ENCODE peak calls at places on chromosome 14, in seven cellular contexts. One of them, this sample, is unnamed. For H3K27me3, the result is how much of the 10 kb centered on the place peaks cover.

GRCh38 chr14:66003082-66003740 is 483.0 kb upstream of the CCDC196 start:
- DNase-seq in testis: no peak
- DNase-seq in gastrocnemius medialis: no peak
- DNase-seq in HL-60: no peak
- DNase-seq in kidney epithelial cell: no peak
- DNase-seq in cardiac muscle cell: no peak
- DNase-seq in CD8-positive, alpha-beta T cell: no peak
- DNase-seq in this sample: no peak

GRCh38 chr14:96681826-96682225 is 115.4 kb upstream of the VRK1 start:
- DNase-seq in gastrocnemius medialis: no peak
- DNase-seq in testis: no peak
- DNase-seq in cardiac muscle cell: no peak
- DNase-seq in HL-60: no peak
- DNase-seq in kidney epithelial cell: no peak
- DNase-seq in CD8-positive, alpha-beta T cell: no peak
- DNase-seq in this sample: no peak

GRCh38 chr14:35346738-35347322 is 54.6 kb downstream of the PSMA6 start:
- DNase-seq in CD8-positive, alpha-beta T cell: no peak
- DNase-seq in testis: peak
- DNase-seq in cardiac muscle cell: no peak
- DNase-seq in kidney epithelial cell: no peak
- DNase-seq in gastrocnemius medialis: no peak
- DNase-seq in HL-60: no peak
- DNase-seq in this sample: no peak

GRCh38 chr14:51643137-51643536 is 8.6 kb upstream of the FRMD6 start:
- DNase-seq in gastrocnemius medialis: no peak
- DNase-seq in testis: no peak
- DNase-seq in CD8-positive, alpha-beta T cell: no peak
- DNase-seq in cardiac muscle cell: no peak
- DNase-seq in HL-60: no peak
- DNase-seq in kidney epithelial cell: peak
- DNase-seq in this sample: peak

GRCh38 chr14:59161571-59162175 is 26.8 kb upstream of the DAAM1 start:
- DNase-seq in cardiac muscle cell: peak
- DNase-seq in HL-60: peak
- DNase-seq in testis: no peak
- DNase-seq in CD8-positive, alpha-beta T cell: no peak
- DNase-seq in kidney epithelial cell: peak
- DNase-seq in gastrocnemius medialis: no peak
- DNase-seq in this sample: peak

GRCh38 chr14:89661392-89661791 is 244.4 kb upstream of the FOXN3 start:
- DNase-seq in CD8-positive, alpha-beta T cell: no peak
- DNase-seq in kidney epithelial cell: no peak
- DNase-seq in cardiac muscle cell: no peak
- DNase-seq in HL-60: no peak
- DNase-seq in gastrocnemius medialis: no peak
- DNase-seq in testis: no peak
- DNase-seq in this sample: no peak

GRCh38 chr14:64604001-64604400 is 54.2 kb downstream of the PPP1R36 start:
- DNase-seq in gastrocnemius medialis: no peak
- DNase-seq in HL-60: no peak
- DNase-seq in testis: no peak
- DNase-seq in kidney epithelial cell: no peak
- DNase-seq in cardiac muscle cell: no peak
- DNase-seq in CD8-positive, alpha-beta T cell: no peak
- DNase-seq in this sample: no peak

GRCh38 chr14:32524609-32525391 is 195.7 kb downstream of the AKAP6 start:
- DNase-seq in HL-60: no peak
- DNase-seq in gastrocnemius medialis: no peak
- DNase-seq in testis: no peak
- DNase-seq in cardiac muscle cell: no peak
- DNase-seq in kidney epithelial cell: no peak
- DNase-seq in CD8-positive, alpha-beta T cell: no peak
- DNase-seq in this sample: no peak

GRCh38 chr14:78090820-78091219 is 79.4 kb upstream of the NRXN3 start:
- DNase-seq in CD8-positive, alpha-beta T cell: no peak
- DNase-seq in kidney epithelial cell: no peak
- DNase-seq in cardiac muscle cell: no peak
- DNase-seq in gastrocnemius medialis: no peak
- DNase-seq in HL-60: no peak
- DNase-seq in testis: no peak
- DNase-seq in this sample: no peak

GRCh38 chr14:78086342-78086741 is 83.8 kb upstream of the NRXN3 start:
- DNase-seq in kidney epithelial cell: no peak
- DNase-seq in CD8-positive, alpha-beta T cell: no peak
- DNase-seq in gastrocnemius medialis: no peak
- DNase-seq in cardiac muscle cell: no peak
- DNase-seq in HL-60: no peak
- DNase-seq in testis: no peak
- DNase-seq in this sample: no peak

GRCh38 chr14:78088941-78089340 is 81.2 kb upstream of the NRXN3 start:
- DNase-seq in gastrocnemius medialis: peak
- DNase-seq in CD8-positive, alpha-beta T cell: no peak
- DNase-seq in kidney epithelial cell: no peak
- DNase-seq in HL-60: no peak
- DNase-seq in cardiac muscle cell: peak
- DNase-seq in testis: no peak
- DNase-seq in this sample: no peak

GRCh38 chr14:78091361-78091760 is 78.8 kb upstream of the NRXN3 start:
- DNase-seq in kidney epithelial cell: no peak
- DNase-seq in cardiac muscle cell: no peak
- DNase-seq in CD8-positive, alpha-beta T cell: no peak
- DNase-seq in gastrocnemius medialis: no peak
- DNase-seq in HL-60: no peak
- DNase-seq in testis: no peak
- DNase-seq in this sample: no peak

GRCh38 chr14:78092040-78092439 is 78.1 kb upstream of the NRXN3 start:
- DNase-seq in HL-60: no peak
- DNase-seq in gastrocnemius medialis: no peak
- DNase-seq in testis: no peak
- DNase-seq in kidney epithelial cell: no peak
- DNase-seq in cardiac muscle cell: no peak
- DNase-seq in CD8-positive, alpha-beta T cell: no peak
- DNase-seq in this sample: no peak
- H3K27me3 ChIP-seq in HL-60: under half
- H3K27me3 ChIP-seq in gastrocnemius medialis: under half
- H3K27me3 ChIP-seq in testis: under half
- H3K27me3 ChIP-seq in kidney epithelial cell: under half
- H3K27me3 ChIP-seq in cardiac muscle cell: under half
- H3K27me3 ChIP-seq in CD8-positive, alpha-beta T cell: under half
- H3K27me3 ChIP-seq in this sample: under half

GRCh38 chr14:88614218-88614907 is 51.5 kb downstream of the ZC3H14 start:
- DNase-seq in cardiac muscle cell: no peak
- DNase-seq in CD8-positive, alpha-beta T cell: no peak
- DNase-seq in kidney epithelial cell: no peak
- DNase-seq in testis: no peak
- DNase-seq in gastrocnemius medialis: no peak
- DNase-seq in HL-60: no peak
- DNase-seq in this sample: peak

GRCh38 chr14:88616697-88617096 is 53.9 kb downstream of the ZC3H14 start:
- DNase-seq in testis: no peak
- DNase-seq in kidney epithelial cell: no peak
- DNase-seq in cardiac muscle cell: no peak
- DNase-seq in gastrocnemius medialis: no peak
- DNase-seq in CD8-positive, alpha-beta T cell: no peak
- DNase-seq in HL-60: no peak
- DNase-seq in this sample: no peak

GRCh38 chr14:88617479-88617878 is 54.6 kb downstream of the ZC3H14 start:
- DNase-seq in testis: no peak
- DNase-seq in CD8-positive, alpha-beta T cell: no peak
- DNase-seq in gastrocnemius medialis: no peak
- DNase-seq in HL-60: no peak
- DNase-seq in cardiac muscle cell: no peak
- DNase-seq in kidney epithelial cell: no peak
- DNase-seq in this sample: no peak

GRCh38 chr14:88621090-88621489 is 58.3 kb downstream of the ZC3H14 start:
- DNase-seq in testis: no peak
- DNase-seq in CD8-positive, alpha-beta T cell: no peak
- DNase-seq in kidney epithelial cell: no peak
- DNase-seq in cardiac muscle cell: no peak
- DNase-seq in HL-60: no peak
- DNase-seq in gastrocnemius medialis: no peak
- DNase-seq in this sample: no peak

GRCh38 chr14:88618476-88618875 is 55.6 kb downstream of the ZC3H14 start:
- DNase-seq in kidney epithelial cell: no peak
- DNase-seq in gastrocnemius medialis: no peak
- DNase-seq in cardiac muscle cell: no peak
- DNase-seq in CD8-positive, alpha-beta T cell: no peak
- DNase-seq in testis: no peak
- DNase-seq in HL-60: no peak
- DNase-seq in this sample: no peak
- H3K4me3 ChIP-seq in kidney epithelial cell: no peak
- H3K4me3 ChIP-seq in gastrocnemius medialis: no peak
- H3K4me3 ChIP-seq in cardiac muscle cell: no peak
- H3K4me3 ChIP-seq in CD8-positive, alpha-beta T cell: no peak
- H3K4me3 ChIP-seq in testis: no peak
- H3K4me3 ChIP-seq in HL-60: no peak
- H3K4me3 ChIP-seq in this sample: no peak

GRCh38 chr14:56797003-56797568 is 13.2 kb downstream of the OTX2 start:
- DNase-seq in HL-60: no peak
- DNase-seq in cardiac muscle cell: no peak
- DNase-seq in CD8-positive, alpha-beta T cell: no peak
- DNase-seq in testis: no peak
- DNase-seq in kidney epithelial cell: no peak
- DNase-seq in gastrocnemius medialis: no peak
- DNase-seq in this sample: no peak
- H3K27me3 ChIP-seq in HL-60: half or more
- H3K27me3 ChIP-seq in cardiac muscle cell: half or more
- H3K27me3 ChIP-seq in CD8-positive, alpha-beta T cell: under half
- H3K27me3 ChIP-seq in testis: under half
- H3K27me3 ChIP-seq in kidney epithelial cell: half or more
- H3K27me3 ChIP-seq in gastrocnemius medialis: half or more
- H3K27me3 ChIP-seq in this sample: half or more

GRCh38 chr14:29857545-29857944 is 70.1 kb downstream of the PRKD1 start:
- DNase-seq in HL-60: no peak
- DNase-seq in cardiac muscle cell: no peak
- DNase-seq in testis: no peak
- DNase-seq in gastrocnemius medialis: no peak
- DNase-seq in kidney epithelial cell: no peak
- DNase-seq in CD8-positive, alpha-beta T cell: no peak
- DNase-seq in this sample: no peak
- H3K4me3 ChIP-seq in HL-60: no peak
- H3K4me3 ChIP-seq in cardiac muscle cell: no peak
- H3K4me3 ChIP-seq in testis: no peak
- H3K4me3 ChIP-seq in gastrocnemius medialis: no peak
- H3K4me3 ChIP-seq in kidney epithelial cell: no peak
- H3K4me3 ChIP-seq in CD8-positive, alpha-beta T cell: no peak
- H3K4me3 ChIP-seq in this sample: no peak

GRCh38 chr14:76461886-76462285 is 85.9 kb downstream of the ESRRB start:
- DNase-seq in HL-60: no peak
- DNase-seq in testis: no peak
- DNase-seq in kidney epithelial cell: no peak
- DNase-seq in cardiac muscle cell: no peak
- DNase-seq in CD8-positive, alpha-beta T cell: no peak
- DNase-seq in gastrocnemius medialis: no peak
- DNase-seq in this sample: no peak

GRCh38 chr14:76462330-76462729 is 86.4 kb downstream of the ESRRB start:
- DNase-seq in kidney epithelial cell: no peak
- DNase-seq in gastrocnemius medialis: no peak
- DNase-seq in testis: no peak
- DNase-seq in CD8-positive, alpha-beta T cell: no peak
- DNase-seq in cardiac muscle cell: no peak
- DNase-seq in HL-60: no peak
- DNase-seq in this sample: no peak

GRCh38 chr14:76456200-76456599 is 80.3 kb downstream of the ESRRB start:
- DNase-seq in HL-60: no peak
- DNase-seq in gastrocnemius medialis: no peak
- DNase-seq in kidney epithelial cell: no peak
- DNase-seq in cardiac muscle cell: peak
- DNase-seq in testis: peak
- DNase-seq in CD8-positive, alpha-beta T cell: no peak
- DNase-seq in this sample: no peak

DNA sequence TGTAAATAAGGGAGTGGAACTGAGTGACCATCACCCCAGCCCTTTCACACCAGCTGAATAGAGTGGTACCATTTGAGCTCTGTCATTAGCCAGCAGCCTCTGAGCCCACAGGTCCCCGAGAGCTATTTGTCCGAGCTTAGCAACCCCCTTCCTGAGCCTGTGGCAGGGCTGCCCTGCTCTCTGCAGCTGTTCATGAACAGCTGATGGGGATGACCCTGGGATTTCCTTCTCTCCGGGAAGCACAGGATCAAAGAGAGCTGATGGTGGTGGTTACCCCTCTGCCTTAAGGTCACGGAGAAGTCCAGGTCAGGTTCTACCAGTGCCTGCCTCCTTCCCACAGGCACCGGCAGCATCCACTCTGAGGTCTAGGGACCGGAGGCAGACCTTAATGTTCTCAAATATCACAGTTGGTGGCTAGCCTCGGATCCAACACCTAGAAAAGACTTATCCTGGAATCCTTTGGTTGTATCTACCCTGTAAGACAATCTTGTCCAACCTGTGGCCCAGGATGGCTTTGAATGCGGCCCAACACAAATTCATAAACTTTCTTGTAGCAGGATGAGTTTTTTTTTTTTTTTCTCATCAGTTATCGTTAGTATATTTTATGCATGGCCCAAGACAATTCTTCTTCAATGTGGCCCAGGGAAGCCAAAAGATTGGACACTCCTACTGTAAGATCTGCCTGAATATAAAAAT is 81.1 kb downstream of the ESRRB start:
- DNase-seq in HL-60: no peak
- DNase-seq in testis: no peak
- DNase-seq in cardiac muscle cell: no peak
- DNase-seq in kidney epithelial cell: no peak
- DNase-seq in CD8-positive, alpha-beta T cell: no peak
- DNase-seq in gastrocnemius medialis: no peak
- DNase-seq in this sample: no peak
- H3K27me3 ChIP-seq in HL-60: under half
- H3K27me3 ChIP-seq in testis: under half
- H3K27me3 ChIP-seq in cardiac muscle cell: under half
- H3K27me3 ChIP-seq in kidney epithelial cell: under half
- H3K27me3 ChIP-seq in CD8-positive, alpha-beta T cell: under half
- H3K27me3 ChIP-seq in gastrocnemius medialis: under half
- H3K27me3 ChIP-seq in this sample: under half

GRCh38 chr14:101475468-101476257 is 85.6 kb upstream of the DIO3 start:
- DNase-seq in CD8-positive, alpha-beta T cell: no peak
- DNase-seq in testis: peak
- DNase-seq in kidney epithelial cell: no peak
- DNase-seq in gastrocnemius medialis: no peak
- DNase-seq in HL-60: peak
- DNase-seq in cardiac muscle cell: no peak
- DNase-seq in this sample: peak
- H3K4me3 ChIP-seq in CD8-positive, alpha-beta T cell: no peak
- H3K4me3 ChIP-seq in testis: no peak
- H3K4me3 ChIP-seq in kidney epithelial cell: no peak
- H3K4me3 ChIP-seq in gastrocnemius medialis: no peak
- H3K4me3 ChIP-seq in HL-60: no peak
- H3K4me3 ChIP-seq in cardiac muscle cell: no peak
- H3K4me3 ChIP-seq in this sample: no peak

GRCh38 chr14:23405516-23406025 is 2.5 kb downstream of the MYH6 start:
- DNase-seq in gastrocnemius medialis: no peak
- DNase-seq in HL-60: no peak
- DNase-seq in kidney epithelial cell: no peak
- DNase-seq in cardiac muscle cell: no peak
- DNase-seq in CD8-positive, alpha-beta T cell: no peak
- DNase-seq in testis: no peak
- DNase-seq in this sample: no peak
- H3K27me3 ChIP-seq in gastrocnemius medialis: under half
- H3K27me3 ChIP-seq in HL-60: under half
- H3K27me3 ChIP-seq in kidney epithelial cell: under half
- H3K27me3 ChIP-seq in cardiac muscle cell: under half
- H3K27me3 ChIP-seq in CD8-positive, alpha-beta T cell: under half
- H3K27me3 ChIP-seq in testis: under half
- H3K27me3 ChIP-seq in this sample: under half